ENCODE peak calls at places on chromosome 11, in nine cellular contexts. D is IMR-90, V is MM.1S, B is fibroblast of lung, W is mammary epithelial cell, P is A549, R is GM23248, Z is neural progenitor cell, G is HCT116. Q is an unnamed sample. For H3K9me3, the result is how much of the 10 kb centered on the place peaks cover.

GRCh38 chr11:60700689-60701508 is 1.5 kb downstream of the MS4A8 start:
- DNase-seq in D (no peak), V (peak), B (no peak), W (no peak), P (peak), R (peak), Z (peak), G (peak), Q (no peak)

GRCh38 chr11:66639066-66639813 is 737 bp downstream of the RBM4 start:
- DNase-seq in D (peak), V (peak), B (peak), W (peak), P (peak), R (peak), Z (no peak), G (no peak), Q (peak)

GRCh38 chr11:85961930-85962363 is 106.8 kb downstream of the CCDC83 start:
- DNase-seq in D (peak), V (no peak), B (peak), W (peak), P (no peak), R (no peak), Z (no peak), G (no peak), Q (no peak)

GRCh38 chr11:36192723-36193619 is 96.3 kb downstream of the COMMD9 start:
- DNase-seq in D (no peak), V (peak), B (no peak), W (no peak), P (no peak), R (no peak), Z (no peak), G (no peak), Q (no peak)

GRCh38 chr11:27926981-27927481 is 180.9 kb downstream of the KIF18A start:
- DNase-seq in D (peak), V (no peak), B (peak), W (peak), P (peak), R (peak), Z (no peak), G (no peak), Q (no peak)

GRCh38 chr11:69372589-69373250 is 78.8 kb downstream of the MYEOV start:
- DNase-seq in D (no peak), V (no peak), B (no peak), W (no peak), P (no peak), R (no peak), Z (no peak), G (no peak), Q (no peak)

GRCh38 chr11:10489444-10489785 is 34.4 kb downstream of the AMPD3 start:
- DNase-seq in D (no peak), V (no peak), B (no peak), W (no peak), P (no peak), R (no peak), Z (no peak), G (no peak), Q (no peak)

GRCh38 chr11:1487091-1487850 is 692 bp upstream of the MOB2 start:
- DNase-seq in D (no peak), V (no peak), B (no peak), W (no peak), P (no peak), R (no peak), Z (no peak), G (no peak), Q (no peak)

GRCh38 chr11:78170413-78170812 is 18.0 kb downstream of the KCTD21 start:
- DNase-seq in D (no peak), V (no peak), B (no peak), W (no peak), P (no peak), R (no peak), Z (no peak), G (no peak), Q (no peak)

GRCh38 chr11:32113200-32113599 is 22.3 kb downstream of the RCN1 start:
- DNase-seq in D (no peak), V (no peak), B (peak), W (no peak), P (no peak), R (no peak), Z (no peak), G (no peak), Q (no peak)

GRCh38 chr11:27420722-27421572 is 51.6 kb downstream of the LGR4 start:
- DNase-seq in D (no peak), V (no peak), B (no peak), W (no peak), P (no peak), R (no peak), Z (no peak), G (no peak), Q (no peak)

GRCh38 chr11:33669598-33670249 is 30.9 kb downstream of the C11orf91 start:
- DNase-seq in D (no peak), V (no peak), B (no peak), W (no peak), P (no peak), R (peak), Z (no peak), G (no peak), Q (no peak)

GRCh38 chr11:67507242-67507890 is 596 bp downstream of the CDK2AP2 start:
- DNase-seq in D (peak), V (peak), B (no peak), W (no peak), P (peak), R (peak), Z (peak), G (peak), Q (no peak)

GRCh38 chr11:1839924-1840779 is 1.4 kb downstream of the TNNI2 start:
- DNase-seq in D (no peak), V (no peak), B (no peak), W (no peak), P (no peak), R (no peak), Z (no peak), G (no peak), Q (no peak)

GRCh38 chr11:91686700-91687099 is 537.9 kb upstream of the FAT3 start:
- DNase-seq in D (no peak), V (no peak), B (no peak), W (no peak), P (no peak), R (no peak), Z (peak), G (no peak), Q (no peak)

GRCh38 chr11:61855939-61856730 is 28.0 kb downstream of the FADS2 start:
- DNase-seq in D (peak), V (no peak), B (no peak), W (no peak), P (no peak), R (no peak), Z (no peak), G (no peak), Q (no peak)

GRCh38 chr11:65132988-65133700 is 1.2 kb downstream of the SYVN1 start:
- DNase-seq in D (no peak), V (peak), B (no peak), W (peak), P (peak), R (peak), Z (peak), G (peak), Q (no peak)

GRCh38 chr11:112400615-112401014 is 140.0 kb upstream of the PLET1 start:
- DNase-seq in D (no peak), V (no peak), B (no peak), W (no peak), P (no peak), R (no peak), Z (no peak), G (no peak), Q (no peak)

GRCh38 chr11:61816736-61817455 is at the start of gene FADS1:
- DNase-seq in D (peak), V (peak), B (peak), W (peak), P (peak), R (peak), Z (peak), G (peak), Q (peak)

GRCh38 chr11:17927643-17928343 is 85.1 kb downstream of the SERGEF start:
- DNase-seq in D (peak), V (no peak), B (peak), W (no peak), P (no peak), R (peak), Z (no peak), G (no peak), Q (no peak)

GRCh38 chr11:37449146-37449545 is 851.1 kb upstream of the RAG2 start:
- DNase-seq in D (peak), V (peak), B (peak), W (peak), P (peak), R (peak), Z (peak), G (no peak), Q (no peak)

GRCh38 chr11:19816040-19816439 is 103.4 kb downstream of the NAV2 start:
- DNase-seq in D (no peak), V (no peak), B (no peak), W (no peak), P (no peak), R (no peak), Z (no peak), G (no peak), Q (no peak)

GRCh38 chr11:17386331-17387084 is 2.0 kb downstream of the KCNJ11 start:
- DNase-seq in D (peak), V (peak), B (peak), W (no peak), P (peak), R (peak), Z (peak), G (peak), Q (peak)

GRCh38 chr11:58927393-58928081 is 11.8 kb upstream of the GLYATL1 start:
- DNase-seq in D (peak), V (no peak), B (peak), W (no peak), P (no peak), R (peak), Z (peak), G (no peak), Q (peak)

GRCh38 chr11:118648291-118648690 is 31.2 kb downstream of the TREH start:
- DNase-seq in D (no peak), V (no peak), B (no peak), W (no peak), P (no peak), R (no peak), Z (no peak), G (no peak), Q (no peak)

GRCh38 chr11:57792060-57792541 is 30.5 kb downstream of the CTNND1 start:
- DNase-seq in D (peak), V (no peak), B (peak), W (peak), P (no peak), R (no peak), Z (no peak), G (no peak), Q (peak)

GRCh38 chr11:3341298-3341697 is 37.6 kb downstream of the ZNF195 start:
- DNase-seq in D (no peak), V (peak), B (peak), W (peak), P (no peak), R (peak), Z (peak), G (peak), Q (peak)

GRCh38 chr11:75495749-75496641 is 29.7 kb downstream of the GDPD5 start:
- DNase-seq in D (no peak), V (no peak), B (no peak), W (no peak), P (peak), R (no peak), Z (peak), G (no peak), Q (no peak)

GRCh38 chr11:124970925-124971324 is 16.9 kb downstream of the CCDC15 start:
- DNase-seq in D (peak), V (peak), B (peak), W (peak), P (peak), R (peak), Z (peak), G (peak), Q (no peak)

GRCh38 chr11:83709434-83709833 is 423.3 kb upstream of the CCDC90B start:
- DNase-seq in D (no peak), V (peak), B (no peak), W (no peak), P (no peak), R (no peak), Z (no peak), G (no peak), Q (no peak)

GRCh38 chr11:128568166-128568778 is 19.1 kb downstream of the ETS1 start:
- DNase-seq in D (no peak), V (no peak), B (no peak), W (peak), P (no peak), R (no peak), Z (no peak), G (no peak), Q (peak)

GRCh38 chr11:128567130-128567529 is 20.2 kb downstream of the ETS1 start:
- DNase-seq in D (no peak), V (no peak), B (no peak), W (no peak), P (no peak), R (no peak), Z (no peak), G (no peak), Q (no peak)

GRCh38 chr11:128572965-128573364 is 14.4 kb downstream of the ETS1 start:
- DNase-seq in D (no peak), V (no peak), B (no peak), W (no peak), P (no peak), R (no peak), Z (no peak), G (no peak), Q (no peak)

GRCh38 chr11:128565881-128566280 is 21.5 kb downstream of the ETS1 start:
- DNase-seq in D (no peak), V (no peak), B (peak), W (no peak), P (no peak), R (no peak), Z (no peak), G (no peak), Q (no peak)

DNA sequence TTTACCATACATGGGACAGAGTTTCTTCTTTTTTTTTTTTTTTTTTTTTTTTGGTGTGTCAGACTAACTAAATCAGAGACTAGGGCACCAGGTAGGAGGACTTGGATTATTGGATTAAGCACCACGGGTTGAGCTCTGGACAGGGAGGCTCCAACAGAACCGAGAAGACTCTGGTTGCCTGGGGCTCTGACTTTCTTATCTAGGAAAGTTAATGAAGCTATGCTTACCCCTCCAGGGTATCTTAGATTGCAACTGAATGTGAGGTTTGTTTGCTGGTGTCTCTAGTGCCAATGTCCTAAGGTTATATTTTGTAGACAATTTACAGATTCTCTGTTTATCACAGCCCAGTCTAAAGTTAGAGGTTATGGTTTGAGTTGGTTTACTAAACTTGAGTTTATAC is 18.1 kb downstream of the ETS1 start:
- DNase-seq in D (no peak), V (no peak), B (no peak), W (no peak), P (no peak), R (no peak), Z (no peak), G (no peak), Q (no peak)
- H3K27ac ChIP-seq in D (no peak), V (no peak), B (no peak), W (no peak), P (no peak), R (no peak), Z (no peak), G (no peak), Q (no peak)

DNA sequence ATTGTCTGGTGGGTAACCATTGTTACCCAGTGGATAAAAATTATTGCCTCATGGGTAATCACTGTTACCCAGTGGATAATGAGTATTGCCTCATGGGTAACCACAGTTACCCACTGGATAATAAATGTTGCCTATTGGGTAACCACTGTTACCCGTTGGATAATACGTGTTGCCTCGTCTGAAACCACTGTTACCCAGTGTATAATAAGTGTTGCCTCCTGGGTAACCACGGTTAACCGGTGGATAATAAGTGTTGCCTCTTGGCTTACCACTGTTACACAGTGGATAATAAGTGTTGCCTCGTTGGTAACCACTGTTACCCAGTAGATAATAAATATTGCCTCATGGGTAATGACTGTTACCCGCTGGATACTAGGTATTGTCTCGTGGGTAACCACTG is 20.9 kb upstream of the NXPE4 start:
- DNase-seq in D (no peak), V (no peak), B (no peak), W (no peak), P (no peak), R (no peak), Z (no peak), G (no peak), Q (no peak)
- H3K9me3 ChIP-seq in D (under half), V (under half), B (under half), W (under half), P (under half), R (under half), Z (under half), G (under half), Q (half or more)

GRCh38 chr11:73312806-73313403 is 4.8 kb downstream of the ARHGEF17 start:
- DNase-seq in D (peak), V (no peak), B (peak), W (no peak), P (no peak), R (peak), Z (no peak), G (no peak), Q (no peak)

GRCh38 chr11:73311394-73311869 is 3.4 kb downstream of the ARHGEF17 start:
- DNase-seq in D (no peak), V (no peak), B (no peak), W (no peak), P (no peak), R (no peak), Z (no peak), G (no peak), Q (no peak)

GRCh38 chr11:73310661-73311393 is 2.8 kb downstream of the ARHGEF17 start:
- DNase-seq in D (no peak), V (no peak), B (no peak), W (no peak), P (no peak), R (no peak), Z (no peak), G (no peak), Q (no peak)

GRCh38 chr11:73313652-73314051 is 5.6 kb downstream of the ARHGEF17 start:
- DNase-seq in D (no peak), V (no peak), B (no peak), W (no peak), P (no peak), R (peak), Z (no peak), G (no peak), Q (peak)

DNA sequence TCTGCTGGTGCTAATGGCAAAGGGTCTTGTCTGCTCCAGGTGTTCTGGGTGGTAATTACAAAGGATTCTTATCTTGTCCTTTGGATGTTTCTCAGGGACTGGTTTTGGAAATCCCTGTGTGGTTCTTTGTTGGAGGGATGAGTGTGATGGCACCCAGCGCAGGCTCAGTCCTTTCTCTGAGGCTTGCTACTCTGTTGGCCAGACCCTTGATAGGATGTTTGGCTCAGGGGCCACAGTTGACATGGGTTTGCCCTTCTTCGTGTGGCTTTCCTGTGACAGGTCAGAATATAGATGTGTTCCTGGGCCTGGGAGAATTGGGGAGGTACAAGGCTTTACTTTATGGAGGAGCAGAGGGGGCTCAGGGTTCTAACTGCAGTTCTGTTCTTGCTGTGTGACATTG is 4.0 kb downstream of the ARHGEF17 start:
- DNase-seq in D (no peak), V (no peak), B (no peak), W (no peak), P (no peak), R (no peak), Z (no peak), G (no peak), Q (no peak)
- H3K4me2 ChIP-seq in D (peak), V (no peak), B (peak), W (peak), P (peak), R (peak), Z (peak), G (no peak), Q (no peak)

DNA sequence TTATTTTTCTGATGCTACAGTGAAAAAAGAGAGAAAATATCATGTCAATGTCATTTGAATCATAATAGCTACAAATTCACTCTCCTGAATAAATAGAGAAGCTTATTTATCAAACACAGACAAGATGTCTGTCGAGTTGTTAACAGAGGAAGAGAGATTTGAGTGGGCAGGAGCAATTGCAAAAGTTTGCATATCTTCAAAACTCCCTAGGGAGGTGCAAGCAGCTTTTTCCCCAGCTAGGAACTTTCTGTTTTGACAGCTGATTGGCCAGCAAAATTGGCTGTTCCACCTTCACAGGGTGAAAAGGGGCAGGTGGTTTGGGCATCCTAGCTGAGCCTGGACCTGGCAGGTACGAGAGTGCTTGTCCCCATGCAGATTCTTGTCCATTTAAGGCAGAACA is 98.2 kb downstream of the NTM start:
- DNase-seq in D (no peak), V (no peak), B (no peak), W (no peak), P (no peak), R (peak), Z (no peak), G (no peak), Q (no peak)
- H3K27ac ChIP-seq in D (no peak), V (no peak), B (no peak), W (no peak), P (no peak), R (no peak), Z (no peak), G (no peak), Q (no peak)

GRCh38 chr11:55658608-55659007 is 3.4 kb upstream of the OR4C6 start:
- DNase-seq in D (no peak), V (no peak), B (no peak), W (no peak), P (no peak), R (no peak), Z (no peak), G (no peak), Q (no peak)

GRCh38 chr11:55658031-55658573 is 3.9 kb upstream of the OR4C6 start:
- DNase-seq in D (no peak), V (peak), B (no peak), W (no peak), P (no peak), R (no peak), Z (no peak), G (no peak), Q (no peak)

DNA sequence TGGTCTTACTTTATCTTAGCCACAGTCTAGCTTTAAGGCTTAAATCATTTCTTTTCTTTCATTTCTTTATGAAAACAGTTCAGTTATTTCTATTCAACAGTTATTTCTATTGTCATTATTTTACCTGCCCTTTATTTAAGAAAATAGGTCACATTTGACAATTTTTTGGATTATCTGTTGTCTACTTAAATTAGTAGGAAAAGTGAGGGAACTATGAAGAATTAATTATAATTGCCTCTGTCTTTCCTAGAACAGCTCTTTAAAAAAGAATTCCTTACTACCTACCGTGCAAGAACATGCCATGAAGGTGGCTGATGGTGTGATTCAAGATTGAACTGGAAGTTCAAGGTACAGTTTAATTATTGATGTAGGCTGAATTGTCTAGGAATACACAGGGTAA is at the start of gene OR4C6:
- DNase-seq in D (no peak), V (no peak), B (no peak), W (no peak), P (no peak), R (no peak), Z (no peak), G (no peak), Q (no peak)
- H3K9me3 ChIP-seq in D (under half), V (under half), B (under half), W (under half), P (under half), R (under half), Z (under half), G (under half), Q (under half)

Q was measured in DND-41.